ENCODE peak calls at places on chromosomes 5 and 9, in ten cellular contexts. M is stimulated activated CD4-positive, alpha-beta T cell treated with anti-CD3 and anti-CD28 coated beads, Interleukin-1b, Interleukin-23, amount 100 ng/mL, for 48 hours; G is cortex of kidney; L is nucleus accumbens; J is activated CD4-positive, alpha-beta T cell treated with anti-CD3 and anti-CD28 coated beads for 4 hours; N is activated naive CD4-positive, alpha-beta T cell; B is GM12892; D is PC-9; H is NCI-H1417; R is fibroblast of mammary gland. P is an unnamed sample.

GRCh38 chr9:8428389-8428788 is 628.8 kb upstream of the DMAC1 start:
- DNase-seq in M (no peak), G (no peak), L (no peak), J (no peak), N (no peak), B (no peak), D (no peak), H (no peak), R (no peak), P (no peak)

GRCh38 chr9:130128782-130129424 is 43.3 kb upstream of the NCS1 start:
- DNase-seq in M (peak), G (no peak), L (no peak), J (peak), N (no peak), B (no peak), D (peak), H (no peak), R (peak), P (no peak)

GRCh38 chr5:175695161-175696126 is 37.6 kb downstream of the HRH2 start:
- DNase-seq in M (no peak), G (no peak), L (no peak), J (no peak), N (no peak), B (no peak), D (no peak), H (no peak), R (no peak), P (no peak)

GRCh38 chr5:23158179-23158578 is 305.0 kb upstream of the CDH12 start:
- DNase-seq in M (no peak), G (no peak), L (no peak), J (no peak), N (no peak), B (no peak), D (no peak), H (no peak), R (no peak), P (no peak)

GRCh38 chr5:134489227-134489944 is 36.1 kb upstream of the JADE2 start:
- DNase-seq in M (no peak), G (no peak), L (no peak), J (no peak), N (no peak), B (no peak), D (no peak), H (no peak), R (no peak), P (no peak)

GRCh38 chr5:67350185-67350584 is 153.6 kb upstream of the CD180 start:
- DNase-seq in M (no peak), G (no peak), L (no peak), J (no peak), N (no peak), B (no peak), D (no peak), H (peak), R (no peak), P (no peak)

GRCh38 chr5:157689942-157690689 is 18.8 kb downstream of the C5orf52 start:
- DNase-seq in M (peak), G (no peak), L (no peak), J (peak), N (peak), B (no peak), D (no peak), H (no peak), R (no peak), P (no peak)

GRCh38 chr5:94469889-94470288 is 148.5 kb downstream of the KIAA0825 start:
- DNase-seq in M (no peak), G (no peak), L (no peak), J (no peak), N (no peak), B (no peak), D (no peak), H (peak), R (peak), P (no peak)

GRCh38 chr9:90095682-90096081 is 490.9 kb downstream of the GADD45G start:
- DNase-seq in M (peak), G (no peak), L (no peak), J (no peak), N (no peak), B (no peak), D (no peak), H (peak), R (no peak), P (no peak)

GRCh38 chr5:16618138-16618897 is 1.5 kb upstream of the RETREG1 start:
- DNase-seq in M (no peak), G (no peak), L (no peak), J (peak), N (no peak), B (no peak), D (no peak), H (no peak), R (no peak), P (no peak)

GRCh38 chr5:81698806-81699205 is 52.1 kb downstream of the SSBP2 start:
- DNase-seq in M (no peak), G (no peak), L (no peak), J (no peak), N (no peak), B (no peak), D (no peak), H (no peak), R (no peak), P (no peak)

P was measured in caudate nucleus.